ENCODE peak calls at places on chromosome 11, in nine cellular contexts. A is body of pancreas, G is upper lobe of right lung, I is DND-41, V is prostate gland, D is thoracic aorta, P is GM23338, R is fibroblast of lung, Z is cardiac muscle cell. W is an unnamed sample.

GRCh38 chr11:20364412-20364792 is 888 bp downstream of the HTATIP2 start:
- DNase-seq in A (no peak), G (no peak), I (no peak), V (no peak), D (no peak), P (no peak), R (no peak), Z (no peak), W (no peak)

GRCh38 chr11:17386331-17387084 is 2.0 kb downstream of the KCNJ11 start:
- DNase-seq in A (peak; percentile 72), G (no peak), I (peak; percentile 81), V (no peak), D (peak; percentile 28), P (peak; percentile 73), R (peak; percentile 26), Z (peak; percentile 90), W (no peak)

GRCh38 chr11:128948583-128948982 is 5.9 kb upstream of the TP53AIP1 start:
- DNase-seq in A (no peak), G (no peak), I (no peak), V (no peak), D (no peak), P (peak; percentile 61), R (no peak), Z (peak; percentile 67), W (no peak)

GRCh38 chr11:38456371-38456770 is 1858.3 kb upstream of the RAG2 start:
- DNase-seq in A (no peak), G (no peak), I (no peak), V (no peak), D (no peak), P (no peak), R (no peak), Z (no peak), W (no peak)

GRCh38 chr11:96279421-96280290 is 63.3 kb downstream of the MAML2 start:
- DNase-seq in A (no peak), G (no peak), I (no peak), V (no peak), D (no peak), P (no peak), R (peak; percentile 38), Z (no peak), W (no peak)

GRCh38 chr11:46588915-46589314 is 4.9 kb downstream of the AMBRA1 start:
- DNase-seq in A (no peak), G (no peak), I (no peak), V (no peak), D (no peak), P (no peak), R (no peak), Z (no peak), W (no peak)

GRCh38 chr11:57324154-57324885 is 432 bp downstream of the TNKS1BP1 start:
- DNase-seq in A (peak; percentile 55), G (peak; percentile 80), I (peak; percentile 56), V (peak; percentile 40), D (no peak), P (peak; percentile 79), R (peak; percentile 68), Z (peak; percentile 76), W (no peak)

GRCh38 chr11:91158297-91158696 is 935.4 kb upstream of the CHORDC1 start:
- DNase-seq in A (no peak), G (no peak), I (no peak), V (no peak), D (no peak), P (no peak), R (no peak), Z (no peak), W (no peak)

GRCh38 chr11:101129203-101129943 is at the start of gene PGR:
- DNase-seq in A (peak; percentile 40), G (peak; percentile 70), I (no peak), V (peak; percentile 8), D (peak; percentile 28), P (peak; percentile 55), R (peak; percentile 12), Z (peak; percentile 41), W (no peak)

GRCh38 chr11:125990244-125990643 is 44.4 kb downstream of the VSIG10L2 start:
- DNase-seq in A (peak; percentile 48), G (no peak), I (no peak), V (no peak), D (no peak), P (no peak), R (peak; percentile 59), Z (no peak), W (no peak)

GRCh38 chr11:44760917-44761545 is 34.3 kb downstream of the TSPAN18 start:
- DNase-seq in A (peak; percentile 35), G (no peak), I (no peak), V (no peak), D (peak; percentile 54), P (peak; percentile 81), R (peak; percentile 83), Z (peak; percentile 40), W (no peak)

GRCh38 chr11:37087650-37088572 is 489.9 kb upstream of the RAG2 start:
- DNase-seq in A (no peak), G (no peak), I (no peak), V (no peak), D (no peak), P (no peak), R (no peak), Z (no peak), W (no peak)

GRCh38 chr11:65416341-65417185 is 6.0 kb upstream of the NEAT1 start:
- DNase-seq in A (peak; percentile 92), G (peak; percentile 96), I (peak; percentile 90), V (peak; percentile 93), D (peak; percentile 73), P (peak; percentile 89), R (peak; percentile 74), Z (peak; percentile 87), W (peak; percentile 77)

GRCh38 chr11:121451982-121452608 is at the start of gene SORL1:
- DNase-seq in A (peak; percentile 71), G (peak; percentile 91), I (peak; percentile 78), V (peak; percentile 85), D (no peak), P (peak; percentile 93), R (peak; percentile 56), Z (peak; percentile 89), W (no peak)

GRCh38 chr11:56750190-56750589 is 1.7 kb upstream of the OR9G4 start:
- DNase-seq in A (no peak), G (no peak), I (no peak), V (no peak), D (no peak), P (peak; percentile 59), R (no peak), Z (no peak), W (no peak)

GRCh38 chr11:85628771-85629341 is 463 bp downstream of the TMEM126B start:
- DNase-seq in A (no peak), G (no peak), I (no peak), V (no peak), D (no peak), P (peak; percentile 8), R (no peak), Z (no peak), W (no peak)

GRCh38 chr11:129291556-129291955 is 84.1 kb upstream of the BARX2 start:
- DNase-seq in A (no peak), G (no peak), I (no peak), V (no peak), D (no peak), P (no peak), R (no peak), Z (no peak), W (no peak)

DNA sequence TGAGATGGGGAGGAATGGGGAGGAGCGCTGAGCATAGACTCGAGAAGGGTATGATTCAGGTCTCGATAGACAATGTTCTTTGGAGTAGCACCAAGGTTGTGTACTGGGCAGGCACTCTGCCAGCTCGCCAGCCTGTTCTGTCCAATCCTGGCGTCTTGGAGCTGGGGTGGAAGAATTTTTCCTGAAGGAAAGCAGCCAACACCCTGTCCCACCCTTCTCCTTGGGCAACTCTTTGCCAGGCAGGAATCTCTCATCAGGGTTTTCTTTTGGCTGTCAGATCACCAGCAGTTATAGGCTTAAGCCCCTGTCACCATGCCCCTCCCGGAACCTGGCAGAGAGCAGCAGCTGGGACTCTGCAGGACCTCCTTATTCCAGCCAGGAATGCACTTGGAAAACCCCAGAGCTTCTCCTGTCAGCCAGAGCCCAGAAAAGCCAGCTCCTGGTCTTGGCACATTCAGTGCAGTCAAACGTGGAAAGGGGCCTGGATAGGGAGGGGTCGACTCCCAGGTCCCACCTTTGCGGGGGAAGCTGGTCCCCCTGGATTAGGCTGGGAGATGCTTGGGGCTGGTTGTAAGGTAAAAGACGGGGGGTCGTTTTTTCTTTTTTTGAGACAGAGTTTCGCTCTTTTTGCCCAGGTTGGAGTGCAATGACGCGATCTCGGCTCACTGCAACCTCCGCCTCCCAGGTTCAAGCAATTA is 14.4 kb upstream of the SPTBN2 start:
- DNase-seq in A (peak; percentile 25), G (peak; percentile 78), I (no peak), V (peak; percentile 90), D (no peak), P (peak; percentile 37), R (no peak), Z (no peak), W (peak; percentile 96)
- H3K4me3 ChIP-seq in A (no peak overlapping the region), G (peak overlapping the region; percentile 95), I (peak overlapping the region; percentile 98), V (peak overlapping the region; percentile 81), D (peak overlapping the region; percentile 99), P (peak overlapping the region; percentile 89), R (no peak overlapping the region), Z (peak overlapping the region; percentile 52), W (peak overlapping the region; percentile 51)

GRCh38 chr11:14372011-14372410 is 13.0 kb upstream of the RRAS2 start:
- DNase-seq in A (no peak), G (no peak), I (no peak), V (no peak), D (no peak), P (no peak), R (no peak), Z (no peak), W (no peak)
- TF ChIP-seq CTCF in A (no peak), G (no peak), I (no peak), V (no peak), D (no peak), P (no peak), R (no peak), Z (no peak), W (no peak)

DNA sequence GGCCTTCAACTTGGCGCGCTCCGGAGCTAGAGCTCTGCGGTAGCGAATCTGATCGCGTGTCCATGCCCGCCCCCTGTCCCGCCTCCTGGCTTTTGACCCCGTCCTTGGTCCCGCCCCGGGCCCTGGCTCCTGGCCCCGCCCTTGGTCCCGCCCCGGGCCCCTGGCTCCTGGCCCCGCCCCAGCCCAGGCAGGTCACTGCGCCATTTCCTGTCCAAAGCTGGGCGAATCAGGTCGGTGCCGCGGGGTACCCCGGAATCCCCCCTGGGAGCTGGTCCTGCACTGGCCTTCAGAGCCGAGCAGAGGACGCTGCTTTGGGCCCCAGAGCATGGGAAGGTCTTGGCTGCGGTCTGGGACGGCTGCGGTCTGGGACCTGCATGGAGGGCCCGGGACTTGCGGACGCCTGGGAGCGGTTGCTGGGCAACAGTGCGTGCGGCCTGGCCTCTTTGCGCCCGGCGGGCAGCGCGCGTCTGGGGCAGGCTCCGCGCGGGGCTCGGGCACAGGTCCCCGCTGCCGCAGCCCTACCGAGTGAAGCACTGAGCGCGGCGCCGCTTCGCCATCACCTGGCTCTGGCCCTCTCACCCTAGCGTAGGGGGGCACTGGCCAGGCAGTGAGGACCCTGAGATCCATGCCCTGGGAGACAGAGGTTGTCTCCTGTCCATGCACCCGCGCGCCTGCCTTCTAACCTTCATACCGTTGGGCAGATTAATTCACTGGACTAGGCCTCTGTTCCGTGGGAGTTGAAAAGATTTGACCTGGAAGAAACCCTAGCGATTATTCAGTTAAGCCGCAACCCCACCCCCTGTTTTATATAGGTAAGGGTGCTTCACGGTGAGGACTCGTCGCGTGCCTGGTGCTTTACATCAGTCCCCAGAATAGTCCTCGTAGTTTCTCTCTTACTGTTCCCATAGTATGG is at the start of gene TTC12:
- DNase-seq in A (peak; percentile 96), G (peak; percentile 97), I (no peak), V (peak; percentile 89), D (peak; percentile 68), P (peak; percentile 98), R (peak; percentile 87), Z (peak; percentile 97), W (peak; percentile 89)
- H3K27me3 ChIP-seq in A (no peaks in the 10 kb centered on the region), G (no peaks in the 10 kb centered on the region), I (peaks cover 3% of the 10 kb centered on the region), V (no peaks in the 10 kb centered on the region), D (no peaks in the 10 kb centered on the region), P (peaks cover 6% of the 10 kb centered on the region), R (no peaks in the 10 kb centered on the region), Z (no peaks in the 10 kb centered on the region), W (no peaks in the 10 kb centered on the region)

GRCh38 chr11:95150977-95151684 is 61.5 kb downstream of the ENDOD1 start:
- DNase-seq in A (peak; percentile 93), G (peak; percentile 94), I (peak; percentile 78), V (peak; percentile 93), D (peak; percentile 62), P (peak; percentile 98), R (peak; percentile 90), Z (peak; percentile 92), W (peak; percentile 86)
- H3K4me3 ChIP-seq in A (peak overlapping the region; percentile 10), G (peak overlapping the region; percentile 75), I (no peak overlapping the region), V (peak overlapping the region; percentile 39), D (peak overlapping the region; percentile 82), P (peak overlapping the region; percentile 82), R (peak overlapping the region; percentile 26), Z (peak overlapping the region; percentile 23), W (peak overlapping the region; percentile 25)